ENCODE peak calls at places on chromosomes 7 and 10, in ten cellular contexts. K, O, C, P, U, F, N, R, G and X are unnamed samples.

GRCh38 chr7:81181066-81181465 is 262.2 kb upstream of the SEMA3C start:
- DNase-seq in O (no peak), N (no peak), P (no peak), C (no peak), K (no peak), R (no peak), F (no peak), U (no peak), G (no peak), X (no peak)

GRCh38 chr10:104868231-104868630 is 227.1 kb downstream of the SORCS3 start:
- DNase-seq in O (no peak), U (no peak), P (no peak), F (no peak), C (no peak), G (no peak), R (no peak), K (no peak), N (no peak), X (no peak)

GRCh38 chr10:118455181-118455695 is 113.1 kb upstream of the FAM204A start:
- DNase-seq in G (no peak), R (no peak), C (no peak), K (no peak), O (no peak), P (no peak), U (no peak), F (no peak), N (no peak), X (no peak)

GRCh38 chr10:93695720-93696119 is 6.7 kb downstream of the FRA10AC1 start:
- DNase-seq in O (no peak), N (no peak), G (no peak), R (no peak), F (no peak), K (no peak), C (no peak), P (no peak), U (no peak), X (no peak)

GRCh38 chr7:26279405-26279804 is 12.3 kb upstream of the SNX10 start:
- DNase-seq in K (no peak), G (no peak), R (no peak), O (peak; percentile 21), U (no peak), C (no peak), P (no peak), F (no peak), N (no peak), X (no peak)

GRCh38 chr10:59177031-59177861 is 803 bp downstream of the PHYHIPL start:
- DNase-seq in R (peak; percentile 79), U (no peak), O (peak; percentile 53), N (no peak), P (peak; percentile 79), K (no peak), F (no peak), C (no peak), G (no peak), X (no peak)

GRCh38 chr10:71214641-71215160 is 2.3 kb downstream of the UNC5B start:
- DNase-seq in F (no peak), C (no peak), R (no peak), O (peak; percentile 52), K (no peak), U (no peak), N (no peak), P (no peak), G (no peak), X (no peak)

GRCh38 chr7:129646369-129647021 is 35.0 kb downstream of the NRF1 start:
- DNase-seq in G (no peak), O (no peak), U (no peak), K (no peak), N (no peak), F (no peak), C (no peak), P (no peak), R (no peak), X (no peak)

GRCh38 chr7:152673902-152674301 is 2.0 kb downstream of the XRCC2 start:
- DNase-seq in K (peak; percentile 50), O (no peak), G (no peak), C (no peak), N (no peak), R (no peak), P (no peak), U (no peak), F (no peak), X (no peak)

GRCh38 chr7:28980504-28981281 is 22.6 kb upstream of the TRIL start:
- DNase-seq in K (no peak), F (no peak), G (no peak), O (no peak), R (peak; percentile 49), U (no peak), P (peak; percentile 8), N (no peak), C (no peak), X (no peak)

GRCh38 chr7:106037489-106038176 is 74.5 kb downstream of the SYPL1 start:
- DNase-seq in R (no peak), K (no peak), F (no peak), P (no peak), C (no peak), G (no peak), N (no peak), O (no peak), U (peak; percentile 28), X (no peak)

GRCh38 chr10:94429049-94429707 is 26.8 kb downstream of the TBC1D12 start:
- DNase-seq in N (no peak), F (no peak), G (no peak), U (no peak), C (no peak), R (no peak), O (no peak), K (no peak), P (peak; percentile 66), X (no peak)

GRCh38 chr10:38147686-38148085 is 53.5 kb downstream of the ZNF37A start:
- DNase-seq in K (no peak), C (no peak), N (no peak), G (no peak), R (no peak), U (no peak), P (no peak), F (no peak), O (no peak), X (no peak)

GRCh38 chr7:129434846-129435318 is 650 bp downstream of the STRIP2 start:
- DNase-seq in O (peak; percentile 79), P (peak; percentile 14), U (no peak), F (peak; percentile 60), N (no peak), C (no peak), G (no peak), R (peak; percentile 12), K (peak; percentile 21), X (no peak)

GRCh38 chr10:20767028-20767427 is 130.1 kb downstream of the NEBL start:
- DNase-seq in N (no peak), U (no peak), F (no peak), G (peak; percentile 27), K (no peak), O (no peak), P (peak; percentile 4), C (no peak), R (peak; percentile 60), X (no peak)

GRCh38 chr7:85776691-85777363 is 590.0 kb upstream of the SEMA3D start:
- DNase-seq in P (no peak), O (no peak), R (no peak), F (no peak), N (no peak), U (no peak), K (no peak), G (no peak), C (no peak), X (no peak)

GRCh38 chr7:30172451-30172850 is 37.7 kb downstream of the MTURN start:
- DNase-seq in N (no peak), K (no peak), G (no peak), C (no peak), O (no peak), R (peak; percentile 91), F (no peak), P (no peak), U (no peak), X (no peak)

GRCh38 chr10:27241640-27242472 is 1.3 kb upstream of the ACBD5 start:
- DNase-seq in F (peak; percentile 95), P (peak; percentile 92), K (peak; percentile 93), U (peak; percentile 91), C (peak; percentile 59), N (peak; percentile 88), R (peak; percentile 95), G (peak; percentile 88), O (peak; percentile 98), X (peak; percentile 48)
- TF ChIP-seq CTCF in F (peak; percentile 23), P (no peak), K (peak; percentile 20), U (peak; percentile 53), C (peak; percentile 47), N (peak; percentile 16), R (peak; percentile 42), G (peak; percentile 39), O (peak; percentile 70), X (peak; percentile 26)

GRCh38 chr10:129945031-129945430 is 19.0 kb downstream of the EBF3 start:
- DNase-seq in F (no peak), N (no peak), U (peak; percentile 17), K (no peak), P (no peak), C (no peak), G (no peak), O (no peak), R (no peak), X (no peak)
- H3K27ac ChIP-seq in F (no peak overlapping the region), N (no peak overlapping the region), U (peak overlapping the region; percentile 93), K (no peak overlapping the region), P (no peak overlapping the region), C (peak overlapping the region; percentile 72), G (peak overlapping the region; percentile 84), O (no peak overlapping the region), R (no peak overlapping the region), X (peak overlapping the region; percentile 70)

DNA sequence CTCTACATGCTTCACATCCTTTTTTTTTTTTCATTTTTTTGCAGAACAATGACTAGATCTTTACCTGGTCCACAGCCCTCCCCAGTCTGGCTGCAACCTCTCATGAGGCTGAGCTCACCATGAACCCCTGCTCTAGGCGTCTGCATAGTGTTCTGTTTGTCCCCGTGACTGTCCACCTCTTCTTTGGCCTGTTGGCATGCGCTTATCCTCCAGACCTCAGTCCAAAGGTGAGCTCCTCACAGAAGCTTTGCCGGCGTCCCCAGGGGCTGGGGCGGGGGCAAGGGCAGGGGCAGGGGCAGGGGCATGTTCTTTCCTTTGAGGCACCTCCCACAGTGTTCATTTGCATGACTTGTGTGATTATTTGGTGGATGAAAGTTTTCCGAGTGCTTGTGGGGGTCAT is 218.4 kb upstream of the ZNF32 start:
- DNase-seq in K (no peak), G (no peak), C (no peak), N (no peak), P (no peak), R (no peak), F (no peak), O (no peak), U (no peak), X (no peak)
- H3K4me1 ChIP-seq in K (peaks cover 15% of the 10 kb centered on the region), G (peaks cover 16% of the 10 kb centered on the region), C (no peaks in the 10 kb centered on the region), N (peaks cover 6% of the 10 kb centered on the region), P (peaks cover 34% of the 10 kb centered on the region), R (no peaks in the 10 kb centered on the region), F (no peaks in the 10 kb centered on the region), O (no peaks in the 10 kb centered on the region), U (peaks cover 86% of the 10 kb centered on the region), X (no peaks in the 10 kb centered on the region)

GRCh38 chr10:49012603-49013002 is 73.0 kb upstream of the LRRC18 start:
- DNase-seq in R (no peak), N (no peak), F (no peak), C (no peak), U (no peak), P (no peak), O (peak; percentile 33), K (no peak), G (no peak), X (no peak)
- TF ChIP-seq CTCF in R (no peak), N (no peak), F (no peak), C (no peak), U (no peak), P (no peak), O (no peak), K (no peak), G (no peak), X (no peak)